ENCODE peak calls at places on chromosomes 7 and 10, in seven cellular contexts. One of them, this sample, is unnamed.
A peak's percentile ranks its signal among the peaks of the same experiment; 100 is the strongest.

GRCh38 chr10:130333185-130333584 is 197.0 kb downstream of the GLRX3 start:
- DNase-seq in A549: peak; percentile 1
- DNase-seq in CD8-positive, alpha-beta T cell: no peak
- DNase-seq in cardiac muscle cell: no peak
- DNase-seq in PC-3: no peak
- DNase-seq in neural progenitor cell: peak; percentile 22
- DNase-seq in fibroblast of lung: no peak
- DNase-seq in this sample: no peak

GRCh38 chr7:22110881-22111280 is 165.2 kb upstream of the CDCA7L start:
- DNase-seq in cardiac muscle cell: no peak
- DNase-seq in PC-3: no peak
- DNase-seq in A549: no peak
- DNase-seq in CD8-positive, alpha-beta T cell: no peak
- DNase-seq in neural progenitor cell: no peak
- DNase-seq in fibroblast of lung: no peak
- DNase-seq in this sample: no peak

GRCh38 chr7:45219130-45219529 is 61.5 kb downstream of the RAMP3 start:
- DNase-seq in cardiac muscle cell: no peak
- DNase-seq in CD8-positive, alpha-beta T cell: no peak
- DNase-seq in neural progenitor cell: peak; percentile 19
- DNase-seq in PC-3: no peak
- DNase-seq in fibroblast of lung: no peak
- DNase-seq in A549: no peak
- DNase-seq in this sample: no peak

GRCh38 chr10:129870042-129870757 is 93.9 kb downstream of the EBF3 start:
- DNase-seq in cardiac muscle cell: no peak
- DNase-seq in neural progenitor cell: no peak
- DNase-seq in fibroblast of lung: no peak
- DNase-seq in CD8-positive, alpha-beta T cell: no peak
- DNase-seq in PC-3: no peak
- DNase-seq in A549: no peak
- DNase-seq in this sample: no peak

GRCh38 chr7:86647340-86648094 is 3.8 kb downstream of the GRM3 start:
- DNase-seq in fibroblast of lung: no peak
- DNase-seq in A549: no peak
- DNase-seq in PC-3: no peak
- DNase-seq in CD8-positive, alpha-beta T cell: no peak
- DNase-seq in neural progenitor cell: peak; percentile 9
- DNase-seq in cardiac muscle cell: no peak
- DNase-seq in this sample: no peak

GRCh38 chr10:48897438-48897790 is 42.2 kb downstream of the LRRC18 start:
- DNase-seq in PC-3: no peak
- DNase-seq in neural progenitor cell: no peak
- DNase-seq in A549: no peak
- DNase-seq in CD8-positive, alpha-beta T cell: peak; percentile 32
- DNase-seq in fibroblast of lung: no peak
- DNase-seq in cardiac muscle cell: no peak
- DNase-seq in this sample: no peak

GRCh38 chr10:86046845-86047460 is 319.6 kb downstream of the GRID1 start:
- DNase-seq in cardiac muscle cell: no peak
- DNase-seq in neural progenitor cell: no peak
- DNase-seq in fibroblast of lung: no peak
- DNase-seq in PC-3: no peak
- DNase-seq in A549: no peak
- DNase-seq in CD8-positive, alpha-beta T cell: no peak
- DNase-seq in this sample: no peak

GRCh38 chr10:44651834-44652233 is 259.3 kb upstream of the TMEM72 start:
- DNase-seq in cardiac muscle cell: peak; percentile 63
- DNase-seq in neural progenitor cell: no peak
- DNase-seq in A549: no peak
- DNase-seq in PC-3: peak; percentile 21
- DNase-seq in CD8-positive, alpha-beta T cell: no peak
- DNase-seq in fibroblast of lung: peak; percentile 49
- DNase-seq in this sample: no peak

GRCh38 chr10:43255644-43256431 is 11.0 kb downstream of the RASGEF1A start:
- DNase-seq in A549: peak; percentile 34
- DNase-seq in cardiac muscle cell: peak; percentile 15
- DNase-seq in PC-3: peak; percentile 48
- DNase-seq in fibroblast of lung: no peak
- DNase-seq in neural progenitor cell: peak; percentile 71
- DNase-seq in CD8-positive, alpha-beta T cell: peak; percentile 64
- DNase-seq in this sample: no peak

GRCh38 chr10:119316729-119317097 is 109.3 kb downstream of the GRK5 start:
- DNase-seq in cardiac muscle cell: peak; percentile 67
- DNase-seq in A549: peak; percentile 94
- DNase-seq in PC-3: peak; percentile 73
- DNase-seq in CD8-positive, alpha-beta T cell: no peak
- DNase-seq in fibroblast of lung: peak; percentile 86
- DNase-seq in neural progenitor cell: no peak
- DNase-seq in this sample: no peak

GRCh38 chr7:130912910-130913720 is 179.1 kb upstream of the KLF14 start:
- DNase-seq in fibroblast of lung: peak; percentile 98
- DNase-seq in neural progenitor cell: peak; percentile 41
- DNase-seq in A549: peak; percentile 91
- DNase-seq in PC-3: peak; percentile 96
- DNase-seq in cardiac muscle cell: peak; percentile 96
- DNase-seq in CD8-positive, alpha-beta T cell: peak; percentile 75
- DNase-seq in this sample: peak; percentile 78

DNA sequence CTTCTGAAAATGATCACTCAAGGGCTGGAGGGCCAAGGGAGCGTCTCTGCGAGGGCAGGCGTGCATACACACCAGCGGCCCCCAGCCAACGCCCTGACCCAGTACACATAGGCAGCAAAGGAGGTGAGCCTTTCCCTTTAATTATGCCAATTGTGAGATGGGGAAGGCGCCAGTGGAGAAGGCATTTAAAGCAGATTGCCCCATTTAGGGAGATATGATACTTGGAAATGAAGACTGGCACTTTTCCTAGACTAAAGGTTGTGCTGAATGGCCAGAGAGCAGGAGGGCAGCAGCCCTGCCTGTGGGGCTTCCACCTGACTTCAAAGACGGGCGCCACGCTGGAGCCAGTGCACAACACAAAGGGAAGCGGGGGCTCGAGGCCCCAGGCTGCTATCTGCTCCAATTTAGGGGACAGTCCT is 24.1 kb downstream of the HIPK2 start:
- DNase-seq in PC-3: no peak
- DNase-seq in A549: no peak
- DNase-seq in CD8-positive, alpha-beta T cell: no peak
- DNase-seq in cardiac muscle cell: no peak
- DNase-seq in fibroblast of lung: no peak
- DNase-seq in neural progenitor cell: no peak
- DNase-seq in this sample: no peak
- H3K4me1 ChIP-seq in PC-3: peaks cover 22% of the 10 kb centered on the region
- H3K4me1 ChIP-seq in A549: peaks cover 44% of the 10 kb centered on the region
- H3K4me1 ChIP-seq in CD8-positive, alpha-beta T cell: peaks cover 8% of the 10 kb centered on the region
- H3K4me1 ChIP-seq in cardiac muscle cell: peaks cover 4% of the 10 kb centered on the region
- H3K4me1 ChIP-seq in fibroblast of lung: peaks cover 4% of the 10 kb centered on the region
- H3K4me1 ChIP-seq in neural progenitor cell: peaks cover 6% of the 10 kb centered on the region
- H3K4me1 ChIP-seq in this sample: no peaks in the 10 kb centered on the region

GRCh38 chr10:91596821-91597396 is 36.0 kb downstream of the PPP1R3C start:
- DNase-seq in A549: peak; percentile 87
- DNase-seq in cardiac muscle cell: peak; percentile 87
- DNase-seq in neural progenitor cell: no peak
- DNase-seq in CD8-positive, alpha-beta T cell: no peak
- DNase-seq in fibroblast of lung: peak; percentile 89
- DNase-seq in PC-3: peak; percentile 64
- DNase-seq in this sample: no peak
- H3K27ac ChIP-seq in A549: peak overlapping the region; percentile 93
- H3K27ac ChIP-seq in cardiac muscle cell: peak overlapping the region; percentile 79
- H3K27ac ChIP-seq in neural progenitor cell: no peak overlapping the region
- H3K27ac ChIP-seq in CD8-positive, alpha-beta T cell: no peak overlapping the region
- H3K27ac ChIP-seq in fibroblast of lung: no peak overlapping the region
- H3K27ac ChIP-seq in PC-3: peak overlapping the region; percentile 87
- H3K27ac ChIP-seq in this sample: no peak overlapping the region

DNA sequence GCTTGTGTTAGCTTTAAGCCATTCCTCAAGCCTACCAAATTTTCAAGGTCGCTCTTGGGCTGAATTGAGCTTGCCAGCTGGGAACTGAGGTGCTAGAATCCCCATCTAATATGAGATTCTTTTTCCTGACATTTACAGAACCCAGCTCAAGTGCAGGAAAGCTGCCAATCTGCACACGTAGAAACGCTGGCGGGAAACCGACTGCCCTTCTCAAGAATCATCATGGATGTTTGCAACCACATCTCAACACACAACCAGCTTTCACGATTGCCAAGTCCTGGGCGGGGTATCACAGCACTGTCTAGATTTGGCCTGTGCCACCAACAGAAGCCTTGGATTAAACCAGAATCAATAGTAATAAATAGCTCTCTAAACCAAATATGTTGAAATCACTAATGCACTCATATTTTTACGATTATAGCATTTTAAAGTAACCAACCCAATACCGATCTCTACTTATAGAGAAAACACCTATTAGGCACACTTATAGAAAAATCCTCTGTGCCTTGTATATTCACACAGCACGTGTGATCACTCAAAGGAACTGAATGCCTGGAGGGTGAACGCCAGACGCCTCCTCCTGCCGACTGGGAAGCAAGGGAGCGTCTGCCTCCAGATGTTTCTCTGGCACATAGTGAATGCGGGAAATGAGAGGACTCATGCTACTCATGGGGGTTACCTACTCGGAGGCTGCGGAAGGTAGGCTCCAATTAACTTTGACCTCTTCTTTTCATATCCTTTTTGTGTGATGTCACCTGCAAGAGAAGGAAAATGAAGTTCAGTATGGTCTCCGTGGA is 203.5 kb downstream of the DIP2C start:
- DNase-seq in cardiac muscle cell: peak; percentile 35
- DNase-seq in neural progenitor cell: no peak
- DNase-seq in fibroblast of lung: peak; percentile 22
- DNase-seq in PC-3: no peak
- DNase-seq in A549: no peak
- DNase-seq in CD8-positive, alpha-beta T cell: peak; percentile 37
- DNase-seq in this sample: no peak
- H3K4me1 ChIP-seq in cardiac muscle cell: no peaks in the 10 kb centered on the region
- H3K4me1 ChIP-seq in neural progenitor cell: peaks cover 24% of the 10 kb centered on the region
- H3K4me1 ChIP-seq in fibroblast of lung: peaks cover 3% of the 10 kb centered on the region
- H3K4me1 ChIP-seq in PC-3: no peaks in the 10 kb centered on the region
- H3K4me1 ChIP-seq in A549: peaks cover 5% of the 10 kb centered on the region
- H3K4me1 ChIP-seq in CD8-positive, alpha-beta T cell: no peaks in the 10 kb centered on the region
- H3K4me1 ChIP-seq in this sample: no peaks in the 10 kb centered on the region

DNA sequence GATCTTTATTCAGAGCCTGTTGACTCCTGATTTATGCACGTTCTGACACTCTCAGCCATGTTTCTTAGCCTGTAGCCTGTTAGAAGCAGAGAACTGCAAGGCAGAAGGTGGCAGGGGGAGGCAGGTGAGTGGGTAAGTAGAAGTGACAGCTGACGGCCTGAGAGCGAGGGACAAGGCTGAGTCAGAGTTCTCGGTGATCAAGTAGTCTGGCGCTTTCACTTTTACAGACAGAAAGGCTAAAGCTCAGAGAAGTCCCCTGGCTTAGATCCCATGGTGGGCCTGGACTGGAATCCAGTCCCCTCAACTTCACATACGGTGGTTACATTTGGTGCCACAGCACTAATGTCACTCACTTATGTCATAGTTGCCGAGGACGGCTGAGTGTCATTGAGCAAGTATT is 139.0 kb downstream of the TACC2 start:
- DNase-seq in CD8-positive, alpha-beta T cell: no peak
- DNase-seq in PC-3: peak; percentile 25
- DNase-seq in A549: no peak
- DNase-seq in neural progenitor cell: no peak
- DNase-seq in fibroblast of lung: no peak
- DNase-seq in cardiac muscle cell: peak; percentile 21
- DNase-seq in this sample: no peak
- H3K27ac ChIP-seq in CD8-positive, alpha-beta T cell: no peak overlapping the region
- H3K27ac ChIP-seq in PC-3: peak overlapping the region; percentile 16
- H3K27ac ChIP-seq in A549: peak overlapping the region; percentile 25
- H3K27ac ChIP-seq in neural progenitor cell: no peak overlapping the region
- H3K27ac ChIP-seq in fibroblast of lung: peak overlapping the region; percentile 64
- H3K27ac ChIP-seq in cardiac muscle cell: peak overlapping the region; percentile 83
- H3K27ac ChIP-seq in this sample: no peak overlapping the region

DNA sequence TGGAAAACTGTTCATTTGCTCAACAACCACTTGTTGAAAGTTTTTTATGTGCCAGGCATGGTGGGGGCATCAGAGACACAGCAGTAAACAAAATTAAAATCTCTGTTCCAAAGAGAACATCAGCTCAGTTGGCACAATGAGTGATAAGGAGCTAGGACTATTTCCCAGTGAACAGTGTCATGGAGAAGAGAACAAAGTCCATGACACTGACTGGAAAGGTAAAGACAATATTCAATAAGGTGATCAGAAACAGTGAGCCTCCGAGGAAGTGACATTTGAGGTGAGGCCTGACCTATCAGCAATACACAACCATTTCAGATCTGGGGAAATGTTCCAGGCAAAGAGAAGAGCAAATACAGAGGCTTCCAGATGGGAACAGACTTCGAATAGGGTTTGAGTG is 14.6 kb downstream of the ACSL5 start:
- DNase-seq in neural progenitor cell: no peak
- DNase-seq in cardiac muscle cell: no peak
- DNase-seq in fibroblast of lung: no peak
- DNase-seq in A549: no peak
- DNase-seq in CD8-positive, alpha-beta T cell: no peak
- DNase-seq in PC-3: no peak
- DNase-seq in this sample: no peak
- H3K4me1 ChIP-seq in neural progenitor cell: no peaks in the 10 kb centered on the region
- H3K4me1 ChIP-seq in cardiac muscle cell: no peaks in the 10 kb centered on the region
- H3K4me1 ChIP-seq in fibroblast of lung: peaks cover 2% of the 10 kb centered on the region
- H3K4me1 ChIP-seq in A549: no peaks in the 10 kb centered on the region
- H3K4me1 ChIP-seq in CD8-positive, alpha-beta T cell: peaks cover 14% of the 10 kb centered on the region
- H3K4me1 ChIP-seq in PC-3: peaks cover 26% of the 10 kb centered on the region
- H3K4me1 ChIP-seq in this sample: peaks cover 31% of the 10 kb centered on the region

GRCh38 chr10:397321-398068 is 262.2 kb downstream of the ZMYND11 start:
- DNase-seq in A549: no peak
- DNase-seq in neural progenitor cell: no peak
- DNase-seq in fibroblast of lung: no peak
- DNase-seq in PC-3: no peak
- DNase-seq in CD8-positive, alpha-beta T cell: no peak
- DNase-seq in cardiac muscle cell: no peak
- DNase-seq in this sample: no peak
- H3K27ac ChIP-seq in A549: no peak overlapping the region
- H3K27ac ChIP-seq in neural progenitor cell: no peak overlapping the region
- H3K27ac ChIP-seq in fibroblast of lung: no peak overlapping the region
- H3K27ac ChIP-seq in PC-3: no peak overlapping the region
- H3K27ac ChIP-seq in CD8-positive, alpha-beta T cell: no peak overlapping the region
- H3K27ac ChIP-seq in cardiac muscle cell: no peak overlapping the region
- H3K27ac ChIP-seq in this sample: no peak overlapping the region

GRCh38 chr10:29841724-29842649 is 207.2 kb upstream of the SVIL start:
- DNase-seq in A549: peak; percentile 72
- DNase-seq in fibroblast of lung: peak; percentile 36
- DNase-seq in neural progenitor cell: peak; percentile 16
- DNase-seq in CD8-positive, alpha-beta T cell: no peak
- DNase-seq in PC-3: peak; percentile 37
- DNase-seq in cardiac muscle cell: peak; percentile 30
- DNase-seq in this sample: no peak
- H3K4me1 ChIP-seq in A549: peaks cover 8% of the 10 kb centered on the region
- H3K4me1 ChIP-seq in fibroblast of lung: no peaks in the 10 kb centered on the region
- H3K4me1 ChIP-seq in neural progenitor cell: no peaks in the 10 kb centered on the region
- H3K4me1 ChIP-seq in CD8-positive, alpha-beta T cell: no peaks in the 10 kb centered on the region
- H3K4me1 ChIP-seq in PC-3: no peaks in the 10 kb centered on the region
- H3K4me1 ChIP-seq in cardiac muscle cell: peaks cover 21% of the 10 kb centered on the region
- H3K4me1 ChIP-seq in this sample: no peaks in the 10 kb centered on the region

GRCh38 chr10:70137135-70137534 is 4.5 kb upstream of the AIFM2 start:
- DNase-seq in A549: no peak
- DNase-seq in neural progenitor cell: no peak
- DNase-seq in fibroblast of lung: no peak
- DNase-seq in CD8-positive, alpha-beta T cell: no peak
- DNase-seq in PC-3: no peak
- DNase-seq in cardiac muscle cell: no peak
- DNase-seq in this sample: no peak
- H3K27ac ChIP-seq in A549: no peak overlapping the region
- H3K27ac ChIP-seq in neural progenitor cell: no peak overlapping the region
- H3K27ac ChIP-seq in fibroblast of lung: no peak overlapping the region
- H3K27ac ChIP-seq in CD8-positive, alpha-beta T cell: no peak overlapping the region
- H3K27ac ChIP-seq in PC-3: no peak overlapping the region
- H3K27ac ChIP-seq in cardiac muscle cell: no peak overlapping the region
- H3K27ac ChIP-seq in this sample: no peak overlapping the region